ENCODE peak calls at places on chromosomes 7 and 10, in four cellular contexts. Q, Y, H and E are unnamed samples.

GRCh38 chr10:131657985-131658330 is 242.8 kb upstream of the PPP2R2D start:
- DNase-seq in H (no peak), Y (no peak), Q (no peak), E (peak)

GRCh38 chr7:82210422-82211184 is 233.0 kb downstream of the CACNA2D1 start:
- DNase-seq in Y (no peak), Q (no peak), H (no peak), E (no peak)

GRCh38 chr7:25714013-25714412 is 438.0 kb upstream of the NFE2L3 start:
- DNase-seq in Q (no peak), Y (no peak), H (no peak), E (no peak)

GRCh38 chr7:37198906-37199485 is 249.7 kb downstream of the ELMO1 start:
- DNase-seq in Q (peak), Y (peak), H (peak), E (peak)

GRCh38 chr10:115136616-115137015 is 43.5 kb downstream of the ATRNL1 start:
- DNase-seq in Y (no peak), Q (no peak), H (no peak), E (no peak)

GRCh38 chr10:93073539-93074136 is at the start of gene CYP26A1:
- DNase-seq in Y (no peak), H (no peak), Q (no peak), E (no peak)

GRCh38 chr7:20539201-20539600 is 76.3 kb upstream of the ABCB5 start:
- DNase-seq in Q (no peak), Y (no peak), H (no peak), E (no peak)

GRCh38 chr7:91518058-91518457 is 253.8 kb downstream of the FZD1 start:
- DNase-seq in Q (no peak), H (no peak), Y (no peak), E (no peak)

GRCh38 chr10:16280595-16280994 is 156.2 kb upstream of the PTER start:
- DNase-seq in Y (no peak), Q (no peak), H (no peak), E (no peak)

GRCh38 chr10:76329891-76330575 is 898.6 kb downstream of the LRMDA start:
- DNase-seq in Y (no peak), H (no peak), Q (no peak), E (no peak)

GRCh38 chr10:98134117-98134430 is 383 bp upstream of the R3HCC1L start:
- DNase-seq in Q (peak), Y (no peak), H (no peak), E (no peak)

GRCh38 chr7:75740846-75741497 is 2.2 kb upstream of the HIP1 start:
- DNase-seq in Q (peak), Y (peak), H (peak), E (no peak)

GRCh38 chr10:73785221-73785720 is at the start of gene ZSWIM8:
- DNase-seq in Y (peak), H (peak), Q (peak), E (peak)
- TF ChIP-seq POLR2A in Y (peak), H (peak), Q (peak), E (peak)

DNA sequence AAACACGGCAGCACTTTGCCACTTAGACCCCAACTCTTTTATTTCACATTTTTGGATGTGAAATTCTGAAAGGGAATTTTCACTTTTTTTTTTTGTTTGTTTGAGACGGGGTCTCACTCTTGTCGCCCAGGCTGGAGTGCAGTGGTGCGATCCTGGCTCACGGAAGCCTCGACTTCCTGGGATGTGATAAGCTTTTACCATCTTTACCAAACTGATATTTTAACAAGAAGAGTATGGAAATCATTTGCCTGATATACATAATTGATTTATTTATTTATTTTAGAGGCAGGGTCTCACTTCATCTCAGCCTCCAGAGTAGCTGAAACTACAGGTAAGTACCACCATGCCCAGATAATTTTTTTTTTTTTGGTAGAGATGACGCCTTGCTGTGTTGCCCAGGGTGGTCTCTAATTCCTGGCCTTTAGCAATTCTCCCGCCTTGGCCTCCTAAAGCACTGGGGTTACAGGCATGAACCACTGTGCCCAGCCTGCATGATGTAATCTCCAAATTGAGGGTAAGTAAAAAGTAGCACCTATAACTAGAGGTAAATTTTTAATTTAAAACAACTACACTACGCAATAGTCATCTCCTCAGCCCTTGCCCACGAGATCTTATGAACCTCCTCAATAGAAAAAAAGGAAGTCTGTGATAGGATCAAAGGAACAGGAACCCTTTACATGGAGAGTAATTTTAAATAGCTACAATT is 180.7 kb upstream of the KLF14 start:
- DNase-seq in Y (no peak), Q (no peak), H (no peak), E (no peak)
- TF ChIP-seq POLR2A in Y (no peak), Q (no peak), H (no peak), E (no peak)

GRCh38 chr7:141290365-141290764 is 216.5 kb downstream of the TMEM178B start:
- DNase-seq in H (no peak), Q (no peak), Y (no peak), E (no peak)
- TF ChIP-seq POLR2A in H (no peak), Q (no peak), Y (no peak), E (no peak)

GRCh38 chr10:11331178-11331577 is 280.3 kb downstream of the USP6NL start:
- DNase-seq in Y (no peak), H (no peak), Q (no peak), E (no peak)
- TF ChIP-seq POLR2A in Y (no peak), H (no peak), Q (no peak), E (no peak)

GRCh38 chr10:112375721-112376577 is 2.0 kb downstream of the ACSL5 start:
- DNase-seq in H (peak), Y (peak), Q (peak), E (peak)
- TF ChIP-seq POLR2A in H (no peak), Y (peak), Q (no peak), E (no peak)

GRCh38 chr10:71246591-71247143 is 34.3 kb downstream of the UNC5B start:
- DNase-seq in Q (no peak), Y (no peak), H (peak), E (no peak)
- TF ChIP-seq POLR2A in Q (no peak), Y (no peak), H (no peak), E (no peak)

GRCh38 chr7:73622909-73623797 is 1.2 kb downstream of the MLXIPL start:
- DNase-seq in Y (peak), H (peak), Q (peak), E (peak)

GRCh38 chr7:73624669-73625001 is 313 bp upstream of the MLXIPL start:
- DNase-seq in H (no peak), Q (no peak), Y (no peak), E (no peak)

GRCh38 chr7:73625276-73625675 is 954 bp upstream of the MLXIPL start:
- DNase-seq in Q (no peak), H (no peak), Y (no peak), E (no peak)

GRCh38 chr7:73622527-73622908 is 1.8 kb downstream of the MLXIPL start:
- DNase-seq in Y (no peak), Q (no peak), H (no peak), E (no peak)

DNA sequence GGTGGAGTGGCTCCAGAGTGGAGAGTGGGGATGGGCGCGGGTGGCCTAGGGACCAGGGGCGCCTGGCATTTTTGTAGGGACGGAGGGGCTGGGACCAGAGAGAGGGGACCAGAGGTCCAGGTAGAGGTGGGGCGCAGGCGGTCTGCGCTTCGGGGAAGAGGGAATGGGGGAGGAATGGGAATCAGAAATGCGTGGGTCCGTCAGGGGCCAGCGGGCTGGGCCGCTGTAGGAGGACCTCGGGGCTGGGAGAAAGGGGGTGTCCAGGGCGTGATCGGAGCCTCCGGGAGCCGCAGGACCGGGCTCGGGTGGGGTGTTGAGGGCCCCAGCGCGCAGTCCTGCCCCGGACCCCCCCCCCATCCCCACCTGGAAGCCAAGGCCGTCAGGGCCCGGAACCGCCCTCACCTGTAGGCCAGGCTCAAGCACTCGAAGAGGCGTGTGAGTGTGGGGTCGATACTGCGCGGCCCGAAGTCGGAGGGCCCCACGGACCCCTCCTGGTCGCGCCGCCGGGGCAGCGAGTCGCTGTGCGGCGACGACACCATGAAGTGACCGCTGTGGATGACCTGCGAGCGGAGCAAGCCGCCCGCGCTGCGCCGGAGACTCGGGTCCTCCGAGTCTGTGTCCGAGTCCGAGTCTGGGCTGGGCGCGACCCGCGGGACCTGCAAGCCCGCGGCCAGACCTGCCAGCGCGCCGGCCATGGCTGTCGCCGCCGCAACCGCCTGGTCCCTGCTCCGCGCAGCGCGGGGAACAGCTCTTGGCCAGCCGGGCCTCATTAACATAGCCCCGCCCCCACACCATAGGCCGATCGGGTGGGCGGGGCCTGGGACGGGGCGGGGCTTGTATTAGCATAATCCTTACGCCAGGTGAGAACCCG is at the start of gene MLXIPL:
- DNase-seq in Q (peak), Y (peak), H (peak), E (peak)
- TF ChIP-seq POLR2A in Q (no peak), Y (peak), H (peak), E (no peak)

GRCh38 chr7:50653997-50654425 is 88.8 kb upstream of the DDC start:
- DNase-seq in Q (peak), H (peak), Y (no peak), E (no peak)
- TF ChIP-seq POLR2A in Q (no peak), H (no peak), Y (no peak), E (peak)

GRCh38 chr10:102775973-102776669 is 32.4 kb downstream of the WBP1L start:
- DNase-seq in Q (peak), H (peak), Y (peak), E (peak)
- TF ChIP-seq POLR2A in Q (peak), H (no peak), Y (peak), E (no peak)

GRCh38 chr7:149284850-149285580 is 23.0 kb downstream of the ZNF783 start:
- DNase-seq in H (peak), Y (peak), Q (peak), E (peak)
- TF ChIP-seq POLR2A in H (no peak), Y (no peak), Q (peak), E (no peak)